ENCODE peak calls at places on chromosomes 12 and 14, in six cellular contexts. P, J, B, H, V and A are unnamed samples.

GRCh38 chr14:75126121-75126544 is 715 bp downstream of the NEK9 start:
- DNase-seq in P (no peak), J (no peak), B (no peak), H (no peak), V (no peak), A (no peak)

GRCh38 chr12:12616512-12617275 is 5.0 kb downstream of the CREBL2 start:
- DNase-seq in P (no peak), J (no peak), B (no peak), H (no peak), V (no peak), A (no peak)

GRCh38 chr12:64457036-64457435 is 5.1 kb downstream of the TBK1 start:
- DNase-seq in P (no peak), J (no peak), B (no peak), H (no peak), V (no peak), A (no peak)

GRCh38 chr14:77498984-77499527 is 440 bp upstream of the ISM2 start:
- DNase-seq in P (peak; percentile 52), J (no peak), B (peak; percentile 66), H (no peak), V (peak; percentile 62), A (no peak)

GRCh38 chr12:31647106-31647505 is 12.4 kb upstream of the ETFBKMT start:
- DNase-seq in P (no peak), J (no peak), B (no peak), H (no peak), V (no peak), A (no peak)

GRCh38 chr12:32419520-32419960 is 20.2 kb downstream of the FGD4 start:
- DNase-seq in P (no peak), J (no peak), B (no peak), H (no peak), V (no peak), A (no peak)

GRCh38 chr12:54253240-54253639 is 26.7 kb downstream of the CBX5 start:
- DNase-seq in P (no peak), J (no peak), B (no peak), H (no peak), V (no peak), A (no peak)

GRCh38 chr14:73723411-73723798 is 9.2 kb upstream of the PNMA1 start:
- DNase-seq in P (no peak), J (no peak), B (no peak), H (no peak), V (no peak), A (no peak)

GRCh38 chr14:55425091-55425490 is 13.5 kb upstream of the ATG14 start:
- DNase-seq in P (no peak), J (no peak), B (no peak), H (no peak), V (no peak), A (no peak)

GRCh38 chr12:68100241-68100640 is 59.3 kb downstream of the IFNG start:
- DNase-seq in P (no peak), J (no peak), B (no peak), H (no peak), V (no peak), A (no peak)

GRCh38 chr12:44101470-44101869 is 265.6 kb downstream of the TMEM117 start:
- DNase-seq in P (no peak), J (no peak), B (no peak), H (no peak), V (no peak), A (no peak)

GRCh38 chr12:19915392-19916192 is 452.7 kb upstream of the PDE3A start:
- DNase-seq in P (no peak), J (no peak), B (no peak), H (no peak), V (peak; percentile 68), A (no peak)

GRCh38 chr12:88300931-88301330 is 158.8 kb downstream of the TMTC3 start:
- DNase-seq in P (no peak), J (no peak), B (no peak), H (no peak), V (no peak), A (no peak)

GRCh38 chr14:105161314-105161713 is 7.3 kb downstream of the JAG2 start:
- DNase-seq in P (no peak), J (no peak), B (no peak), H (peak; percentile 33), V (no peak), A (no peak)

GRCh38 chr12:108360057-108360456 is 20.9 kb upstream of the CMKLR1 start:
- DNase-seq in P (no peak), J (no peak), B (no peak), H (no peak), V (no peak), A (no peak)

GRCh38 chr12:72547593-72547992 is 275.4 kb downstream of the TRHDE start:
- DNase-seq in P (no peak), J (no peak), B (no peak), H (no peak), V (peak; percentile 27), A (no peak)

GRCh38 chr12:62731378-62731710 is 203.6 kb downstream of the PPM1H start:
- DNase-seq in P (no peak), J (no peak), B (no peak), H (no peak), V (no peak), A (no peak)

GRCh38 chr12:22828059-22828458 is 203.1 kb downstream of the ETNK1 start:
- DNase-seq in P (no peak), J (no peak), B (no peak), H (no peak), V (no peak), A (no peak)

GRCh38 chr14:67816326-67817009 is at the start of gene ZFYVE26:
- DNase-seq in P (peak; percentile 65), J (peak; percentile 97), B (peak; percentile 90), H (peak; percentile 98), V (peak; percentile 99), A (peak; percentile 85)

GRCh38 chr14:80239631-80240030 is 28.3 kb upstream of the DIO2 start:
- DNase-seq in P (no peak), J (no peak), B (no peak), H (no peak), V (no peak), A (no peak)

GRCh38 chr12:53295070-53295890 is at the start of gene PFDN5:
- DNase-seq in P (peak; percentile 78), J (peak; percentile 92), B (peak; percentile 86), H (peak; percentile 89), V (peak; percentile 93), A (peak; percentile 85)

GRCh38 chr12:42485823-42486222 is 103.7 kb downstream of the PRICKLE1 start:
- DNase-seq in P (no peak), J (no peak), B (peak; percentile 51), H (no peak), V (peak; percentile 85), A (no peak)

GRCh38 chr14:20799955-20800544 is 2.6 kb downstream of the RNASE1 start:
- DNase-seq in P (no peak), J (no peak), B (no peak), H (no peak), V (peak; percentile 48), A (no peak)

GRCh38 chr12:20436367-20436766 is 68.0 kb downstream of the PDE3A start:
- DNase-seq in P (no peak), J (no peak), B (no peak), H (no peak), V (no peak), A (no peak)

GRCh38 chr12:26845984-26846383 is 13.0 kb upstream of the ITPR2 start:
- DNase-seq in P (no peak), J (no peak), B (no peak), H (no peak), V (no peak), A (no peak)

GRCh38 chr12:2363836-2364565 is 311.2 kb downstream of the CACNA1C start:
- DNase-seq in P (no peak), J (peak; percentile 20), B (no peak), H (peak; percentile 59), V (no peak), A (no peak)

GRCh38 chr12:75908961-75909699 is 122.4 kb downstream of the PHLDA1 start:
- DNase-seq in P (no peak), J (no peak), B (no peak), H (peak; percentile 81), V (no peak), A (no peak)

GRCh38 chr14:68167019-68167716 is 347.6 kb downstream of the RAD51B start:
- DNase-seq in P (no peak), J (no peak), B (no peak), H (no peak), V (no peak), A (no peak)

GRCh38 chr12:109529618-109530300 is 43.5 kb downstream of the MMAB start:
- DNase-seq in P (no peak), J (no peak), B (no peak), H (no peak), V (peak; percentile 60), A (no peak)

GRCh38 chr12:111585619-111586135 is 13.4 kb downstream of the ATXN2 start:
- DNase-seq in P (no peak), J (no peak), B (no peak), H (no peak), V (no peak), A (no peak)

GRCh38 chr14:71395151-71395604 is 487.9 kb downstream of the PCNX1 start:
- DNase-seq in P (no peak), J (no peak), B (no peak), H (no peak), V (no peak), A (no peak)

GRCh38 chr14:100679707-100680438 is 46.8 kb upstream of the DLK1 start:
- DNase-seq in P (no peak), J (no peak), B (no peak), H (no peak), V (no peak), A (no peak)
- TF ChIP-seq POLR2AphosphoS5 in P (no peak), J (no peak), B (no peak), H (peak; percentile 45), V (no peak), A (no peak)

GRCh38 chr14:93984987-93985410 is 8.6 kb upstream of the ASB2 start:
- DNase-seq in P (no peak), J (no peak), B (peak; percentile 65), H (no peak), V (peak; percentile 69), A (no peak)
- TF ChIP-seq POLR2AphosphoS5 in P (no peak), J (no peak), B (no peak), H (peak; percentile 61), V (no peak), A (no peak)

GRCh38 chr12:84165998-84166571 is 746.5 kb downstream of the SLC6A15 start:
- DNase-seq in P (no peak), J (no peak), B (no peak), H (no peak), V (no peak), A (no peak)
- TF ChIP-seq POLR2AphosphoS5 in P (no peak), J (no peak), B (no peak), H (no peak), V (no peak), A (no peak)

GRCh38 chr14:102472815-102473158 is 36.8 kb downstream of the ANKRD9 start:
- DNase-seq in P (no peak), J (no peak), B (no peak), H (peak; percentile 82), V (no peak), A (no peak)

GRCh38 chr14:102471921-102472814 is 37.4 kb downstream of the ANKRD9 start:
- DNase-seq in P (no peak), J (no peak), B (no peak), H (no peak), V (no peak), A (no peak)

GRCh38 chr14:102479107-102479506 is 30.5 kb downstream of the ANKRD9 start:
- DNase-seq in P (no peak), J (no peak), B (no peak), H (no peak), V (no peak), A (no peak)

GRCh38 chr14:102473559-102473958 is 36.0 kb downstream of the ANKRD9 start:
- DNase-seq in P (no peak), J (no peak), B (no peak), H (no peak), V (no peak), A (no peak)

GRCh38 chr14:102474934-102475333 is 34.6 kb downstream of the ANKRD9 start:
- DNase-seq in P (no peak), J (no peak), B (no peak), H (peak; percentile 33), V (no peak), A (no peak)
- TF ChIP-seq POLR2AphosphoS5 in P (no peak), J (no peak), B (no peak), H (peak; percentile 21), V (no peak), A (no peak)